ENCODE peak calls at places on chromosomes 7 and 10, in seven cellular contexts. One of them, this sample, is unnamed.

GRCh38 chr10:79221110-79222051 is 125.9 kb upstream of the PPIF start:
- DNase-seq in GM12865: no peak
- DNase-seq in cardiac muscle cell: peak; percentile 89
- DNase-seq in AG04449: no peak
- DNase-seq in AG04450: peak; percentile 83
- DNase-seq in astrocyte of the spinal cord: peak; percentile 76
- DNase-seq in IMR-90: peak; percentile 95
- DNase-seq in this sample: peak; percentile 76

GRCh38 chr10:90193240-90193985 is 492.0 kb downstream of the KIF20B start:
- DNase-seq in AG04449: peak; percentile 38
- DNase-seq in cardiac muscle cell: peak; percentile 88
- DNase-seq in IMR-90: peak; percentile 43
- DNase-seq in astrocyte of the spinal cord: peak; percentile 56
- DNase-seq in AG04450: peak; percentile 16
- DNase-seq in GM12865: no peak
- DNase-seq in this sample: no peak

GRCh38 chr7:86947956-86948355 is 111.5 kb downstream of the ELAPOR2 start:
- DNase-seq in GM12865: no peak
- DNase-seq in AG04449: no peak
- DNase-seq in IMR-90: no peak
- DNase-seq in astrocyte of the spinal cord: no peak
- DNase-seq in cardiac muscle cell: peak; percentile 51
- DNase-seq in AG04450: no peak
- DNase-seq in this sample: no peak

GRCh38 chr7:110922906-110923305 is 168.0 kb upstream of the LRRN3 start:
- DNase-seq in cardiac muscle cell: peak; percentile 41
- DNase-seq in AG04449: peak; percentile 4
- DNase-seq in AG04450: no peak
- DNase-seq in astrocyte of the spinal cord: peak; percentile 62
- DNase-seq in GM12865: no peak
- DNase-seq in IMR-90: peak; percentile 83
- DNase-seq in this sample: no peak

GRCh38 chr7:112550468-112551060 is 69.8 kb downstream of the LSMEM1 start:
- DNase-seq in AG04450: peak; percentile 24
- DNase-seq in AG04449: peak; percentile 17
- DNase-seq in astrocyte of the spinal cord: peak; percentile 72
- DNase-seq in cardiac muscle cell: peak; percentile 80
- DNase-seq in IMR-90: peak; percentile 71
- DNase-seq in GM12865: peak; percentile 77
- DNase-seq in this sample: no peak

GRCh38 chr10:119348516-119349240 is 141.3 kb downstream of the GRK5 start:
- DNase-seq in GM12865: no peak
- DNase-seq in cardiac muscle cell: peak; percentile 84
- DNase-seq in IMR-90: peak; percentile 54
- DNase-seq in AG04449: no peak
- DNase-seq in AG04450: no peak
- DNase-seq in astrocyte of the spinal cord: peak; percentile 88
- DNase-seq in this sample: no peak

GRCh38 chr10:12945709-12946359 is 55.7 kb downstream of the CCDC3 start:
- DNase-seq in AG04449: no peak
- DNase-seq in AG04450: no peak
- DNase-seq in cardiac muscle cell: no peak
- DNase-seq in astrocyte of the spinal cord: peak; percentile 14
- DNase-seq in IMR-90: no peak
- DNase-seq in GM12865: peak; percentile 48
- DNase-seq in this sample: no peak

GRCh38 chr7:148255333-148255732 is 335.2 kb upstream of the C7orf33 start:
- DNase-seq in cardiac muscle cell: no peak
- DNase-seq in AG04450: no peak
- DNase-seq in IMR-90: no peak
- DNase-seq in astrocyte of the spinal cord: peak; percentile 5
- DNase-seq in GM12865: no peak
- DNase-seq in AG04449: no peak
- DNase-seq in this sample: no peak

GRCh38 chr10:122524811-122525210 is 35.7 kb upstream of the DMBT1 start:
- DNase-seq in AG04449: no peak
- DNase-seq in cardiac muscle cell: no peak
- DNase-seq in GM12865: no peak
- DNase-seq in IMR-90: no peak
- DNase-seq in astrocyte of the spinal cord: no peak
- DNase-seq in AG04450: no peak
- DNase-seq in this sample: no peak

GRCh38 chr10:122526892-122527291 is 33.7 kb upstream of the DMBT1 start:
- DNase-seq in IMR-90: no peak
- DNase-seq in astrocyte of the spinal cord: no peak
- DNase-seq in AG04449: no peak
- DNase-seq in cardiac muscle cell: no peak
- DNase-seq in GM12865: no peak
- DNase-seq in AG04450: no peak
- DNase-seq in this sample: no peak

GRCh38 chr10:122521011-122521410 is 39.5 kb upstream of the DMBT1 start:
- DNase-seq in cardiac muscle cell: peak; percentile 21
- DNase-seq in astrocyte of the spinal cord: peak; percentile 30
- DNase-seq in AG04450: no peak
- DNase-seq in GM12865: no peak
- DNase-seq in AG04449: no peak
- DNase-seq in IMR-90: no peak
- DNase-seq in this sample: no peak

GRCh38 chr10:122530177-122530576 is 30.4 kb upstream of the DMBT1 start:
- DNase-seq in IMR-90: no peak
- DNase-seq in AG04450: no peak
- DNase-seq in GM12865: no peak
- DNase-seq in astrocyte of the spinal cord: peak; percentile 20
- DNase-seq in AG04449: no peak
- DNase-seq in cardiac muscle cell: peak; percentile 58
- DNase-seq in this sample: no peak

GRCh38 chr10:122525788-122526187 is 34.8 kb upstream of the DMBT1 start:
- DNase-seq in AG04449: no peak
- DNase-seq in GM12865: no peak
- DNase-seq in cardiac muscle cell: peak; percentile 26
- DNase-seq in IMR-90: no peak
- DNase-seq in astrocyte of the spinal cord: no peak
- DNase-seq in AG04450: no peak
- DNase-seq in this sample: no peak
- TF ChIP-seq CTCF in AG04449: no peak
- TF ChIP-seq CTCF in GM12865: no peak
- TF ChIP-seq CTCF in cardiac muscle cell: peak; percentile 27
- TF ChIP-seq CTCF in IMR-90: peak; percentile 12
- TF ChIP-seq CTCF in astrocyte of the spinal cord: peak; percentile 9
- TF ChIP-seq CTCF in AG04450: no peak
- TF ChIP-seq CTCF in this sample: peak; percentile 6

GRCh38 chr7:122304996-122305421 is 459 bp upstream of the FEZF1 start:
- DNase-seq in GM12865: no peak
- DNase-seq in IMR-90: no peak
- DNase-seq in AG04450: no peak
- DNase-seq in astrocyte of the spinal cord: no peak
- DNase-seq in cardiac muscle cell: no peak
- DNase-seq in AG04449: no peak
- DNase-seq in this sample: no peak
- H3K4me3 ChIP-seq in GM12865: no peak overlapping the region
- H3K4me3 ChIP-seq in IMR-90: no peak overlapping the region
- H3K4me3 ChIP-seq in AG04450: no peak overlapping the region
- H3K4me3 ChIP-seq in astrocyte of the spinal cord: no peak overlapping the region
- H3K4me3 ChIP-seq in cardiac muscle cell: peak overlapping the region; percentile 20
- H3K4me3 ChIP-seq in AG04449: no peak overlapping the region
- H3K4me3 ChIP-seq in this sample: no peak overlapping the region

GRCh38 chr7:14697684-14698083 is 204.9 kb downstream of the DGKB start:
- DNase-seq in AG04449: no peak
- DNase-seq in IMR-90: no peak
- DNase-seq in AG04450: no peak
- DNase-seq in GM12865: no peak
- DNase-seq in cardiac muscle cell: no peak
- DNase-seq in astrocyte of the spinal cord: no peak
- DNase-seq in this sample: no peak

DNA sequence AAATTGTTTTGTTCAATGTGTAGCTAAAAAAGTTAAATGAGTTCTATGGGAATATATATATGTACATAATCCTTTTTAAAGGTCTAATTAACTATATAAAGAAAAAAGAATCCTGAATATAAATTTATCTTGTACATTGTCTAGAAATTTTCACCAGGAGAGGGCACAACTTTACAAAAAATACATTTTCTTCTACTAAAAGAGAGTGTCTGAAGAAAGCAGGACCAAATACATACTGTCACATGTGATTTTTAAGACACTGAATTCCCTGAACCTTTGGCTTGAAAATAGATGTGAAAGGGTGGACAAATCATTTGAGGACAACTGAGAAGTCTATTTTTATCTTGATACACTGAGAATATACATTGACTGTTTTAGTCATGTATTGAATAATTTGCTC is 204.3 kb downstream of the DGKB start:
- DNase-seq in cardiac muscle cell: peak; percentile 13
- DNase-seq in astrocyte of the spinal cord: peak; percentile 24
- DNase-seq in AG04449: no peak
- DNase-seq in AG04450: no peak
- DNase-seq in IMR-90: no peak
- DNase-seq in GM12865: no peak
- DNase-seq in this sample: no peak
- TF ChIP-seq CTCF in cardiac muscle cell: peak; percentile 9
- TF ChIP-seq CTCF in astrocyte of the spinal cord: peak; percentile 10
- TF ChIP-seq CTCF in AG04449: no peak
- TF ChIP-seq CTCF in AG04450: no peak
- TF ChIP-seq CTCF in IMR-90: no peak
- TF ChIP-seq CTCF in GM12865: no peak
- TF ChIP-seq CTCF in this sample: no peak

DNA sequence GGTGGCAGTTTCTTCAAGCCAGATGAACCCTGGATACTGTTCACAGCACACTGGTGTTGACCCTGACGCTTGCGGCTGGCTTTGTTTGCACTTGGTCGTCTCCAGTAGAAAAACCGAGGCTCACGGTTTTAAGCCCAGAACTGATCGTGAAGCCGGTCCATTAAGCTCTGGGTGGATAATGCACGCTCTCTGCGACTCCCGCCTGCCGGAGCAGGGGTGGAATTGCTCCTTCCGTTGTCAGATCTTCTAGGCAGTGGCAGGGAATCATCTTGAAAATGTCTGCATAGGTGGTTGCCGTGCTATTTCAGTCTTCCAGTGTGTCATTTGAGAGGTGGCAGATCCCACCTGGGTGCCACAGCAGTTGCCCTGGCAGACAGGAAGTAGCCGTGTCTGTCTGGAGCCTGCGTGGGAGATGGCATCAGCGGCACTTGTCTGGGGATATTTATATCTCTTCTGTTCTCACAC is 35.9 kb upstream of the AP5Z1 start:
- DNase-seq in AG04449: no peak
- DNase-seq in cardiac muscle cell: peak; percentile 81
- DNase-seq in GM12865: peak; percentile 64
- DNase-seq in IMR-90: peak; percentile 38
- DNase-seq in AG04450: no peak
- DNase-seq in astrocyte of the spinal cord: peak; percentile 75
- DNase-seq in this sample: no peak
- H3K4me3 ChIP-seq in AG04449: no peak overlapping the region
- H3K4me3 ChIP-seq in cardiac muscle cell: no peak overlapping the region
- H3K4me3 ChIP-seq in GM12865: peak overlapping the region; percentile 25
- H3K4me3 ChIP-seq in IMR-90: no peak overlapping the region
- H3K4me3 ChIP-seq in AG04450: no peak overlapping the region
- H3K4me3 ChIP-seq in astrocyte of the spinal cord: no peak overlapping the region
- H3K4me3 ChIP-seq in this sample: no peak overlapping the region

DNA sequence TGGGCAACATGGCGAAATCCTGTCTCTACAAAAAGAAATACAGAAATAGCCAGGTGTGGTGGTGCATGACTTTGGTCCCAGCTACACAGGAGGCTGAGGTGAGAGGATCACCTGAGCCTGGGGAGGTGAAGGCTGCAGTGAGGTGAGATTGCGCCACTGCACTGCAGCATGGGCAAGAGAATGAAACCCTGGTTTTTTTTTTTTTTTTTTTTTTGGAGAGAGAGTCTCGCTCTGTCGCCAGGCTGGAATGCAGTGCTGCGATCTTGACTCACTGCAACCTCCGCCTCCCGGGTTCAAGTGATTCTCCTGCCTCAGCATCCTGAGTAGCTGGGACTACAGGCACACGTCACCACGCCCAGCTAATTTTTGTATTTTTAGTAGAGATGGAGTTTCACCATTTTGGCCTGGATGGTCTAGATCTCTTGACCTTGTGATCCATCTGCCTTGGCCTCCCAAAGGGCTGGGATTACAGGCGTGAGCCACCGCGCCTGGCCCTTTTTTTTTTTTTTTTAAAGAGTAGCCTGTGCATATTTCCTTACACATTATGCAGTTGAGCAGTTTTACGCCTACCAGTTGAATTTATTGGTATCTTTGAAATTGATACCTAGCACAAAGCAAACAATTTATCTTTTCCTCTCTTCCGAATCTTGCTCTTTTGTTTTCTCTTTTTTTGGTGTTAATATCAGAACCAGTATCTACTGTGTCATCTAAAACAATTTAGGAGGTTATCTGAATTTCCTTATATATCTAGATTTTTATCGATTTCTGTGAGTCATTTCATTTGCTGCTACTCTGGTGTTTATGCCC is 22.3 kb downstream of the HELLS start:
- DNase-seq in astrocyte of the spinal cord: no peak
- DNase-seq in IMR-90: no peak
- DNase-seq in AG04450: no peak
- DNase-seq in cardiac muscle cell: no peak
- DNase-seq in GM12865: no peak
- DNase-seq in AG04449: no peak
- DNase-seq in this sample: no peak
- TF ChIP-seq CTCF in astrocyte of the spinal cord: no peak
- TF ChIP-seq CTCF in IMR-90: no peak
- TF ChIP-seq CTCF in AG04450: no peak
- TF ChIP-seq CTCF in cardiac muscle cell: no peak
- TF ChIP-seq CTCF in GM12865: no peak
- TF ChIP-seq CTCF in AG04449: no peak
- TF ChIP-seq CTCF in this sample: no peak

GRCh38 chr10:132746386-132746785 is 39.6 kb downstream of the NKX6-2 start:
- DNase-seq in astrocyte of the spinal cord: no peak
- DNase-seq in IMR-90: no peak
- DNase-seq in GM12865: no peak
- DNase-seq in cardiac muscle cell: no peak
- DNase-seq in AG04449: no peak
- DNase-seq in AG04450: no peak
- DNase-seq in this sample: no peak

GRCh38 chr10:132748545-132749427 is 37.2 kb downstream of the NKX6-2 start:
- DNase-seq in astrocyte of the spinal cord: no peak
- DNase-seq in AG04450: no peak
- DNase-seq in AG04449: no peak
- DNase-seq in GM12865: no peak
- DNase-seq in cardiac muscle cell: no peak
- DNase-seq in IMR-90: no peak
- DNase-seq in this sample: no peak

GRCh38 chr10:132749428-132749780 is 36.5 kb downstream of the NKX6-2 start:
- DNase-seq in AG04449: no peak
- DNase-seq in GM12865: no peak
- DNase-seq in cardiac muscle cell: no peak
- DNase-seq in IMR-90: no peak
- DNase-seq in AG04450: no peak
- DNase-seq in astrocyte of the spinal cord: no peak
- DNase-seq in this sample: no peak

GRCh38 chr10:132746801-132747625 is 38.9 kb downstream of the NKX6-2 start:
- DNase-seq in GM12865: no peak
- DNase-seq in IMR-90: no peak
- DNase-seq in AG04450: no peak
- DNase-seq in astrocyte of the spinal cord: no peak
- DNase-seq in cardiac muscle cell: no peak
- DNase-seq in AG04449: no peak
- DNase-seq in this sample: no peak

GRCh38 chr10:132748135-132748534 is 37.8 kb downstream of the NKX6-2 start:
- DNase-seq in GM12865: no peak
- DNase-seq in AG04449: no peak
- DNase-seq in IMR-90: no peak
- DNase-seq in cardiac muscle cell: no peak
- DNase-seq in AG04450: no peak
- DNase-seq in astrocyte of the spinal cord: no peak
- DNase-seq in this sample: no peak
- H3K4me3 ChIP-seq in GM12865: no peak overlapping the region
- H3K4me3 ChIP-seq in AG04449: no peak overlapping the region
- H3K4me3 ChIP-seq in IMR-90: no peak overlapping the region
- H3K4me3 ChIP-seq in cardiac muscle cell: no peak overlapping the region
- H3K4me3 ChIP-seq in AG04450: no peak overlapping the region
- H3K4me3 ChIP-seq in astrocyte of the spinal cord: no peak overlapping the region
- H3K4me3 ChIP-seq in this sample: no peak overlapping the region

This sample was measured in left lung.